ENCODE peak calls at places on chromosomes 5 and 9, in five cellular contexts. One of them, this sample, is unnamed.

GRCh38 chr9:136342191-136343120 is 15.1 kb downstream of the GPSM1 start:
- DNase-seq in A549: peak; percentile 68
- DNase-seq in stomach: peak; percentile 92
- DNase-seq in SK-N-SH: peak; percentile 87
- DNase-seq in K562: peak; percentile 93
- DNase-seq in this sample: no peak

GRCh38 chr9:83296123-83296522 is 233.2 kb upstream of the RASEF start:
- DNase-seq in A549: no peak
- DNase-seq in SK-N-SH: no peak
- DNase-seq in stomach: no peak
- DNase-seq in K562: no peak
- DNase-seq in this sample: no peak

GRCh38 chr5:32785639-32786216 is 74.6 kb downstream of the NPR3 start:
- DNase-seq in stomach: no peak
- DNase-seq in SK-N-SH: no peak
- DNase-seq in K562: no peak
- DNase-seq in A549: no peak
- DNase-seq in this sample: no peak

GRCh38 chr5:85049020-85049419 is 664.3 kb upstream of the EDIL3 start:
- DNase-seq in SK-N-SH: no peak
- DNase-seq in K562: no peak
- DNase-seq in A549: peak; percentile 12
- DNase-seq in stomach: no peak
- DNase-seq in this sample: no peak

GRCh38 chr9:132216861-132217655 is 55.2 kb downstream of the NTNG2 start:
- DNase-seq in SK-N-SH: no peak
- DNase-seq in A549: no peak
- DNase-seq in K562: no peak
- DNase-seq in stomach: no peak
- DNase-seq in this sample: no peak

GRCh38 chr5:39863926-39864572 is 439.3 kb upstream of the DAB2 start:
- DNase-seq in stomach: peak; percentile 27
- DNase-seq in K562: no peak
- DNase-seq in SK-N-SH: no peak
- DNase-seq in A549: no peak
- DNase-seq in this sample: no peak

GRCh38 chr5:107476783-107477182 is 194.0 kb downstream of the EFNA5 start:
- DNase-seq in stomach: peak; percentile 50
- DNase-seq in SK-N-SH: no peak
- DNase-seq in A549: peak; percentile 71
- DNase-seq in K562: no peak
- DNase-seq in this sample: no peak

GRCh38 chr9:121924700-121925099 is 168.4 kb downstream of the TTLL11 start:
- DNase-seq in SK-N-SH: no peak
- DNase-seq in A549: no peak
- DNase-seq in K562: no peak
- DNase-seq in stomach: no peak
- DNase-seq in this sample: no peak

GRCh38 chr5:134526483-134527155 is 1.1 kb downstream of the JADE2 start:
- DNase-seq in A549: no peak
- DNase-seq in SK-N-SH: peak; percentile 86
- DNase-seq in stomach: peak; percentile 82
- DNase-seq in K562: peak; percentile 87
- DNase-seq in this sample: peak; percentile 90

GRCh38 chr9:113623851-113624485 is 160.4 kb downstream of the RGS3 start:
- DNase-seq in K562: no peak
- DNase-seq in A549: no peak
- DNase-seq in stomach: no peak
- DNase-seq in SK-N-SH: no peak
- DNase-seq in this sample: peak; percentile 15

GRCh38 chr5:178469975-178470692 is 120.1 kb downstream of the COL23A1 start:
- DNase-seq in A549: no peak
- DNase-seq in SK-N-SH: peak; percentile 65
- DNase-seq in K562: no peak
- DNase-seq in stomach: no peak
- DNase-seq in this sample: no peak

GRCh38 chr9:36762958-36763357 is 190.3 kb downstream of the MELK start:
- DNase-seq in K562: no peak
- DNase-seq in A549: no peak
- DNase-seq in SK-N-SH: no peak
- DNase-seq in stomach: no peak
- DNase-seq in this sample: no peak

GRCh38 chr5:62460578-62460983 is 48.0 kb downstream of the IPO11 start:
- DNase-seq in stomach: no peak
- DNase-seq in A549: peak; percentile 51
- DNase-seq in K562: peak; percentile 46
- DNase-seq in SK-N-SH: peak; percentile 41
- DNase-seq in this sample: no peak

GRCh38 chr9:2781336-2781735 is 62.6 kb downstream of the PUM3 start:
- DNase-seq in A549: no peak
- DNase-seq in stomach: no peak
- DNase-seq in K562: no peak
- DNase-seq in SK-N-SH: no peak
- DNase-seq in this sample: no peak

GRCh38 chr5:173512637-173513435 is 103.6 kb downstream of the BOD1 start:
- DNase-seq in K562: no peak
- DNase-seq in stomach: no peak
- DNase-seq in SK-N-SH: no peak
- DNase-seq in A549: no peak
- DNase-seq in this sample: no peak

GRCh38 chr9:35481347-35481975 is 8.4 kb upstream of the RUSC2 start:
- DNase-seq in K562: peak; percentile 61
- DNase-seq in A549: peak; percentile 74
- DNase-seq in SK-N-SH: peak; percentile 37
- DNase-seq in stomach: peak; percentile 70
- DNase-seq in this sample: no peak

GRCh38 chr9:69758001-69758730 is 1.6 kb downstream of the PTAR1 start:
- DNase-seq in K562: no peak
- DNase-seq in A549: no peak
- DNase-seq in stomach: no peak
- DNase-seq in SK-N-SH: no peak
- DNase-seq in this sample: no peak

GRCh38 chr9:69645488-69645887 is 26.7 kb downstream of the APBA1 start:
- DNase-seq in A549: no peak
- DNase-seq in stomach: peak; percentile 79
- DNase-seq in K562: no peak
- DNase-seq in SK-N-SH: no peak
- DNase-seq in this sample: peak; percentile 78

DNA sequence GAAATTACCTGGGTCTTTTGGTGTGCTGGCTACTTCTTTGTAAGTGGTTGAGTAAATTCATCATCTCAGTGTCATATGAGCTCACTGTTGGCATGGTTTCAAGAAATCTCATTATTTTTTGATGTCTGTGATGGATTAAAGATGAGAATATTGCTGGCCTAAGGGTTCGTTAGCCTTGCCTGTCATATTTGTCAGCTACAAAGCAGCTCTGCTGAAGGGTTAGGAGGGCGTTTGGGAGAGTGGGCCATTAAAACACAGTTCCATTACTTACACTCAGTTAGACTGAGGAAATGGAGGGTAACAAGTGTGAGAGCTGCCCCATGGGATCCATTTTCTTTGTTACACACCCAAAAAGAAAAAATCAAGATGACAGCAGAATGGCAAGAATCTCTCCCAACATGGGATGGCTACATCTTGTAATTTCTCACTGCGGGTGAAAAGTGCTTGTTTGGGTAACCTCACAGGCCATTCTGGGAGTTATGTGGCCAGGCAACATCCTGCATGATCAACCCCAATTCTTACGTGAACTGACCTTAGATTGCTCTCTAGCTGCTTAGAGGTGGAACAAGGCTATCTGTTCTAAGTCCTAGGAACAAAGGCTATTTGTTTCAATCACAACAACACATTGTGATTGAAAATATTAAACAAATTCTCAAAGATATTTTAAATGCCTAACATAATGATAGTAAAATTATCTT is 609.5 kb upstream of the RGMB start:
- DNase-seq in SK-N-SH: peak; percentile 3
- DNase-seq in stomach: no peak
- DNase-seq in K562: no peak
- DNase-seq in A549: no peak
- DNase-seq in this sample: no peak
- TF ChIP-seq EP300 in SK-N-SH: no peak
- TF ChIP-seq EP300 in stomach: no peak
- TF ChIP-seq EP300 in K562: no peak
- TF ChIP-seq EP300 in A549: no peak
- TF ChIP-seq EP300 in this sample: no peak

GRCh38 chr9:23587903-23588302 is 238.1 kb downstream of the ELAVL2 start:
- DNase-seq in A549: no peak
- DNase-seq in SK-N-SH: no peak
- DNase-seq in stomach: no peak
- DNase-seq in K562: no peak
- DNase-seq in this sample: no peak
- TF ChIP-seq CTCF in A549: no peak
- TF ChIP-seq CTCF in SK-N-SH: no peak
- TF ChIP-seq CTCF in stomach: no peak
- TF ChIP-seq CTCF in K562: no peak
- TF ChIP-seq CTCF in this sample: no peak

DNA sequence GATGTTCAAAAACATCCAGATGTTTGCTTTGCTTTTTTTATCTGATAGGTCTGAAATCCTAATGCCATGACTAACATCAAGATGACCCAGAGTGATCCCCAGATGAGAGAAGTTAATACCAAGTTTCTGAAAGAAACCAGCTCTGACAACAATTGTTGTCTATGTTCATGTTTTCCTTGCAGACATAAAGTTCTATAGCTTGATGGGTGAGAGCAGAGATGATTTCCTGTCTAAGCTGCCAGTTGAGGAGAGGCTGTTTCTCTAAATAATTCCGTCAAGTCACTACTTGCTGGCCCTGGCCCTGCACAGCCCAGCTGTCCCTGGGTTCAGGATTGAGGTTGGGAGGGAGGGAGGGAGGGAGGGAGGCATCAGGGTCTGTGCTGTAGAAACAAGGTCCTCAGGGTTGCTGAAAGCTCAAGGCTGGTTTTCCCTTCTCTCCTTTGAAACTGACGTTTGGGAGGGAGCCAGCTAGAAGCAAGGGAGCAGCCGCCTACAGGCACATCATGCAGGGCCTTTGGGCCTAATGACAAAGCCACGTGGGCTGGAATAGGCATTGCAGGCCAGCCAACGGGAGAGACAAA is 3.9 kb downstream of the SPARC start:
- DNase-seq in A549: no peak
- DNase-seq in stomach: no peak
- DNase-seq in SK-N-SH: no peak
- DNase-seq in K562: no peak
- DNase-seq in this sample: no peak
- H3K27ac ChIP-seq in A549: peak overlapping the region; percentile 86
- H3K27ac ChIP-seq in stomach: peak overlapping the region; percentile 89
- H3K27ac ChIP-seq in SK-N-SH: peak overlapping the region; percentile 97
- H3K27ac ChIP-seq in K562: no peak overlapping the region
- H3K27ac ChIP-seq in this sample: peak overlapping the region; percentile 82

DNA sequence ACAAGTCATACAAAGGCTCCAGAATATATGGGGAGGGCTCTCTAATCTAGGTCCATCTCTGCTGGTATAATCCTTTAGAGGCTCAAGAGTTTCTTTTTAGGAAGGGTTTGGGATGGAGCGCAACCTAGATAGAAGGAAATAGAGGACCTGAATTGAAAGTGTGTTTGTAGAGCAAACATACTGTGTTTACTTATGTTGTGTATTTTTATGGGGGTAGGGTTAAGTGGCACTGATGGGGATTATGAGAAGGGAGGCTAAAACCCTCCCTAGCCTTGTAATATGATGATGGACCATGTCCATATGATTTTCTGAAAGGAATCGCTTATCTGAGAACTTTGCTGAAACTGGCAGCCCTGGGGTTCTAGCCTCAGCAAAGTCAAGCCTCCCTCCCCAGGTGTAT is 4.4 kb upstream of the ELL2 start:
- DNase-seq in K562: no peak
- DNase-seq in A549: peak; percentile 13
- DNase-seq in stomach: no peak
- DNase-seq in SK-N-SH: no peak
- DNase-seq in this sample: no peak
- TF ChIP-seq EP300 in K562: no peak
- TF ChIP-seq EP300 in A549: no peak
- TF ChIP-seq EP300 in stomach: no peak
- TF ChIP-seq EP300 in SK-N-SH: no peak
- TF ChIP-seq EP300 in this sample: no peak

DNA sequence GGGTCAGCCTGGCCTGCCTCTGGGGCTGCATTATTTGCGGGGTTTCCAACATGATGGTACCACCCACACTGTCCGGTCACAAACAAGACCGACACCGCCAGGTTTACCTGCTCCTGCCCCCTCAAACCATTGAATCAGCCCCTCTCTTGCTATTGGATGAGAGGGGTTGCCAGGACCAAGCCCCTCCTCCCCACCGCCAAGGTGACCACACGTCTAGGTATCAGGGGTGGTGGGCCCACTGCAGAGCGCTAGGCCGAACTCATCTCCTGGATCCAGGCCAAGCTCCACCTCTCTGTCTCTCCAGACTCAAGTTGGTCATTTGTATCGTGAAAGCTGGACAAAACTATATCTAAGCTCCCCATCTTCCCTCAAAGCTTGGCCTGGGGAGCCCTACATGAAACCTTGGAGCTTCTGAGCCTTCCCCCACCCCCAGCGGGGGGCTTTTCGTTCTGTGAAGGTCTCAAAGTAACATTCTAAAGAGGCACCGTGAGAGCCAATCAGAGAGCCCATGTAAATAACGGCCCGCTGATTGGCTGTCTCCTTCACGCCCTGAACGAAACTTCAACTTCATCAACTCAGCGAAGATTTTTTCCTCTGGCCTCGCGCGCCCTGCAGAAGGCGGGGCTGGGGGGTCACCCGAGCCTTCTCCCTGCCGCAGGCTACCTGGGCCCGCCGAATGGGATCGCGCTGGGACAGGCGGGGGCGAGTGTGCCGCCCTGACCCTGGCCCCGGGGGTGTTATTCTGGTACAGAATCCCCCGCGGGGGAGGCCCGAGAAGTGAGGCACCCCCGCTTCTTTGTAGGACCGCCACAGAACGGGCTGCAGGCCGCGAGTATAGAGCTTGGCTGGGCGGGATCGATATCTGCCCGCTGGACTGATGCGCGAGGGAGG is 49.6 kb upstream of the PSD2 start:
- DNase-seq in stomach: peak; percentile 62
- DNase-seq in K562: peak; percentile 91
- DNase-seq in SK-N-SH: peak; percentile 85
- DNase-seq in A549: peak; percentile 77
- DNase-seq in this sample: peak; percentile 90
- TF ChIP-seq CTCF in stomach: no peak
- TF ChIP-seq CTCF in K562: no peak
- TF ChIP-seq CTCF in SK-N-SH: no peak
- TF ChIP-seq CTCF in A549: no peak
- TF ChIP-seq CTCF in this sample: no peak

GRCh38 chr5:179679014-179679674 is 1.7 kb downstream of the CBY3 start:
- DNase-seq in stomach: peak; percentile 80
- DNase-seq in SK-N-SH: peak; percentile 66
- DNase-seq in A549: no peak
- DNase-seq in K562: peak; percentile 45
- DNase-seq in this sample: peak; percentile 88
- H3K27ac ChIP-seq in stomach: peak overlapping the region; percentile 91
- H3K27ac ChIP-seq in SK-N-SH: no peak overlapping the region
- H3K27ac ChIP-seq in A549: peak overlapping the region; percentile 91
- H3K27ac ChIP-seq in K562: peak overlapping the region; percentile 95
- H3K27ac ChIP-seq in this sample: peak overlapping the region; percentile 86

DNA sequence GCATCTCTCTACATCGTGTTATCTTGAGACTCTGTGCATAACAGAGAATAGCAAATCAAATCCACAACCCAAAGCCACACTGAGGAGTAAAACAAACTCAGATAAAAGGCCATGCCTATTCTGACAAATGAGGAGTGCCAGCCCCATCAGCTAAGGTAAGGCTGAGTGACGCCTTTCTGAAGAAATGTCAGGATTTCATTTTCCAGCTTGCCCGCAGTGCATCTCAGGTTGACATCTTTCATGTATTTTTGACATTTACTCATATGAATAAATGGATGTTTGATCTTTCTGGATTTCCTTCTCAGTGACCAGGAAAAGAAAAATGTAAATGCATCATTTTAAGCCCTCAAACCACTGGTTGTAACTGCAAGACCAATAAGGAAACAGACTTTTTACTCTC is 49.3 kb upstream of the ACO1 start:
- DNase-seq in A549: no peak
- DNase-seq in SK-N-SH: no peak
- DNase-seq in K562: no peak
- DNase-seq in stomach: no peak
- DNase-seq in this sample: no peak
- TF ChIP-seq EP300 in A549: no peak
- TF ChIP-seq EP300 in SK-N-SH: no peak
- TF ChIP-seq EP300 in K562: no peak
- TF ChIP-seq EP300 in stomach: no peak
- TF ChIP-seq EP300 in this sample: no peak

This sample was measured in suprapubic skin.